ENCODE peak calls at places on chromosomes 5 and 9, in eight cellular contexts. One of them, this sample, is unnamed.

GRCh38 chr5:107930891-107931290 is 260.2 kb upstream of the EFNA5 start:
- DNase-seq in progenitor cell of endocrine pancreas: no peak
- DNase-seq in mammary epithelial cell: no peak
- DNase-seq in HFFc6: no peak
- DNase-seq in stomach: no peak
- DNase-seq in H9: no peak
- DNase-seq in fibroblast of lung: no peak
- DNase-seq in WTC11: no peak
- DNase-seq in this sample: no peak

GRCh38 chr5:62621280-62621679 is 42.7 kb downstream of the LRRC70 start:
- DNase-seq in progenitor cell of endocrine pancreas: no peak
- DNase-seq in mammary epithelial cell: no peak
- DNase-seq in HFFc6: no peak
- DNase-seq in stomach: no peak
- DNase-seq in H9: peak; percentile 92
- DNase-seq in fibroblast of lung: no peak
- DNase-seq in WTC11: peak; percentile 82
- DNase-seq in this sample: no peak

GRCh38 chr9:5364294-5364990 is 24.8 kb upstream of the RLN1 start:
- DNase-seq in progenitor cell of endocrine pancreas: no peak
- DNase-seq in mammary epithelial cell: peak; percentile 14
- DNase-seq in HFFc6: no peak
- DNase-seq in stomach: no peak
- DNase-seq in H9: no peak
- DNase-seq in fibroblast of lung: peak; percentile 21
- DNase-seq in WTC11: no peak
- DNase-seq in this sample: peak; percentile 35

GRCh38 chr9:133331641-133332380 is 4.2 kb downstream of the SURF6 start:
- DNase-seq in progenitor cell of endocrine pancreas: no peak
- DNase-seq in mammary epithelial cell: no peak
- DNase-seq in HFFc6: no peak
- DNase-seq in stomach: no peak
- DNase-seq in H9: peak; percentile 28
- DNase-seq in fibroblast of lung: no peak
- DNase-seq in WTC11: no peak
- DNase-seq in this sample: no peak

GRCh38 chr9:129383415-129384088 is 205.5 kb upstream of the IER5L start:
- DNase-seq in progenitor cell of endocrine pancreas: no peak
- DNase-seq in mammary epithelial cell: peak; percentile 73
- DNase-seq in HFFc6: peak; percentile 53
- DNase-seq in stomach: peak; percentile 84
- DNase-seq in H9: peak; percentile 50
- DNase-seq in fibroblast of lung: peak; percentile 69
- DNase-seq in WTC11: peak; percentile 51
- DNase-seq in this sample: peak; percentile 82

GRCh38 chr5:132474881-132475511 is 15.6 kb downstream of the IRF1 start:
- DNase-seq in progenitor cell of endocrine pancreas: no peak
- DNase-seq in mammary epithelial cell: no peak
- DNase-seq in HFFc6: no peak
- DNase-seq in stomach: peak; percentile 24
- DNase-seq in H9: peak; percentile 67
- DNase-seq in fibroblast of lung: no peak
- DNase-seq in WTC11: no peak
- DNase-seq in this sample: no peak

GRCh38 chr5:165495829-165496380 is 1990.5 kb downstream of the MAT2B start:
- DNase-seq in progenitor cell of endocrine pancreas: no peak
- DNase-seq in mammary epithelial cell: no peak
- DNase-seq in HFFc6: no peak
- DNase-seq in stomach: no peak
- DNase-seq in H9: no peak
- DNase-seq in fibroblast of lung: peak; percentile 43
- DNase-seq in WTC11: no peak
- DNase-seq in this sample: no peak

GRCh38 chr9:127707766-127708165 is 978 bp downstream of the CFAP157 start:
- DNase-seq in progenitor cell of endocrine pancreas: no peak
- DNase-seq in mammary epithelial cell: no peak
- DNase-seq in HFFc6: no peak
- DNase-seq in stomach: no peak
- DNase-seq in H9: no peak
- DNase-seq in fibroblast of lung: no peak
- DNase-seq in WTC11: no peak
- DNase-seq in this sample: no peak

GRCh38 chr9:128899566-128900322 is 17.8 kb downstream of the LRRC8A start:
- DNase-seq in progenitor cell of endocrine pancreas: no peak
- DNase-seq in mammary epithelial cell: peak; percentile 91
- DNase-seq in HFFc6: no peak
- DNase-seq in stomach: no peak
- DNase-seq in H9: no peak
- DNase-seq in fibroblast of lung: no peak
- DNase-seq in WTC11: no peak
- DNase-seq in this sample: no peak

GRCh38 chr5:136856648-136857047 is 491.3 kb upstream of the TRPC7 start:
- DNase-seq in progenitor cell of endocrine pancreas: no peak
- DNase-seq in mammary epithelial cell: no peak
- DNase-seq in HFFc6: no peak
- DNase-seq in stomach: no peak
- DNase-seq in H9: no peak
- DNase-seq in fibroblast of lung: no peak
- DNase-seq in WTC11: no peak
- DNase-seq in this sample: no peak

GRCh38 chr9:132224645-132225044 is 62.8 kb downstream of the NTNG2 start:
- DNase-seq in progenitor cell of endocrine pancreas: no peak
- DNase-seq in mammary epithelial cell: no peak
- DNase-seq in HFFc6: no peak
- DNase-seq in stomach: no peak
- DNase-seq in H9: no peak
- DNase-seq in fibroblast of lung: no peak
- DNase-seq in WTC11: no peak
- DNase-seq in this sample: no peak

GRCh38 chr5:41793156-41793770 is 77.0 kb downstream of the OXCT1 start:
- DNase-seq in progenitor cell of endocrine pancreas: no peak
- DNase-seq in mammary epithelial cell: peak; percentile 37
- DNase-seq in HFFc6: peak; percentile 55
- DNase-seq in stomach: no peak
- DNase-seq in H9: no peak
- DNase-seq in fibroblast of lung: peak; percentile 76
- DNase-seq in WTC11: no peak
- DNase-seq in this sample: peak; percentile 74

GRCh38 chr9:84230355-84231136 is 110.0 kb downstream of the SLC28A3 start:
- DNase-seq in progenitor cell of endocrine pancreas: no peak
- DNase-seq in mammary epithelial cell: no peak
- DNase-seq in HFFc6: peak; percentile 25
- DNase-seq in stomach: no peak
- DNase-seq in H9: no peak
- DNase-seq in fibroblast of lung: peak; percentile 35
- DNase-seq in WTC11: no peak
- DNase-seq in this sample: peak; percentile 81

GRCh38 chr9:116891438-116891837 is 204.3 kb downstream of the TRIM32 start:
- DNase-seq in progenitor cell of endocrine pancreas: no peak
- DNase-seq in mammary epithelial cell: no peak
- DNase-seq in HFFc6: no peak
- DNase-seq in stomach: no peak
- DNase-seq in H9: no peak
- DNase-seq in fibroblast of lung: no peak
- DNase-seq in WTC11: no peak
- DNase-seq in this sample: no peak

GRCh38 chr5:80034962-80035821 is at the start of gene THBS4:
- DNase-seq in progenitor cell of endocrine pancreas: no peak
- DNase-seq in mammary epithelial cell: no peak
- DNase-seq in HFFc6: no peak
- DNase-seq in stomach: no peak
- DNase-seq in H9: peak; percentile 52
- DNase-seq in fibroblast of lung: no peak
- DNase-seq in WTC11: peak; percentile 49
- DNase-seq in this sample: peak; percentile 40

GRCh38 chr5:10538789-10539684 is 24.8 kb upstream of the ANKRD33B start:
- DNase-seq in progenitor cell of endocrine pancreas: no peak
- DNase-seq in mammary epithelial cell: no peak
- DNase-seq in HFFc6: no peak
- DNase-seq in stomach: no peak
- DNase-seq in H9: no peak
- DNase-seq in fibroblast of lung: no peak
- DNase-seq in WTC11: no peak
- DNase-seq in this sample: no peak

GRCh38 chr9:130500340-130500771 is 55.6 kb downstream of the ASS1 start:
- DNase-seq in progenitor cell of endocrine pancreas: no peak
- DNase-seq in mammary epithelial cell: no peak
- DNase-seq in HFFc6: no peak
- DNase-seq in stomach: no peak
- DNase-seq in H9: no peak
- DNase-seq in fibroblast of lung: no peak
- DNase-seq in WTC11: no peak
- DNase-seq in this sample: no peak

GRCh38 chr5:134070979-134071849 is 43.3 kb upstream of the TCF7 start:
- DNase-seq in progenitor cell of endocrine pancreas: no peak
- DNase-seq in mammary epithelial cell: no peak
- DNase-seq in HFFc6: no peak
- DNase-seq in stomach: peak; percentile 55
- DNase-seq in H9: peak; percentile 82
- DNase-seq in fibroblast of lung: peak; percentile 28
- DNase-seq in WTC11: peak; percentile 69
- DNase-seq in this sample: peak; percentile 24

GRCh38 chr5:153678617-153679329 is 188.3 kb downstream of the GRIA1 start:
- DNase-seq in progenitor cell of endocrine pancreas: no peak
- DNase-seq in mammary epithelial cell: no peak
- DNase-seq in HFFc6: no peak
- DNase-seq in stomach: no peak
- DNase-seq in H9: no peak
- DNase-seq in fibroblast of lung: no peak
- DNase-seq in WTC11: no peak
- DNase-seq in this sample: peak; percentile 16

GRCh38 chr5:114360816-114361723 is 800 bp upstream of the KCNN2 start:
- DNase-seq in progenitor cell of endocrine pancreas: peak; percentile 74
- DNase-seq in mammary epithelial cell: no peak
- DNase-seq in HFFc6: peak; percentile 7
- DNase-seq in stomach: no peak
- DNase-seq in H9: peak; percentile 92
- DNase-seq in fibroblast of lung: no peak
- DNase-seq in WTC11: peak; percentile 89
- DNase-seq in this sample: no peak

GRCh38 chr5:84259221-84260045 is 125.2 kb downstream of the EDIL3 start:
- DNase-seq in progenitor cell of endocrine pancreas: no peak
- DNase-seq in mammary epithelial cell: no peak
- DNase-seq in HFFc6: no peak
- DNase-seq in stomach: no peak
- DNase-seq in H9: no peak
- DNase-seq in fibroblast of lung: peak; percentile 48
- DNase-seq in WTC11: no peak
- DNase-seq in this sample: no peak

GRCh38 chr9:106587021-106587420 is 275.9 kb upstream of the ZNF462 start:
- DNase-seq in progenitor cell of endocrine pancreas: no peak
- DNase-seq in mammary epithelial cell: peak; percentile 81
- DNase-seq in HFFc6: no peak
- DNase-seq in stomach: no peak
- DNase-seq in H9: no peak
- DNase-seq in fibroblast of lung: peak; percentile 27
- DNase-seq in WTC11: no peak
- DNase-seq in this sample: no peak

GRCh38 chr5:132190161-132190817 is 37.4 kb downstream of the P4HA2 start:
- DNase-seq in progenitor cell of endocrine pancreas: no peak
- DNase-seq in mammary epithelial cell: peak; percentile 55
- DNase-seq in HFFc6: peak; percentile 82
- DNase-seq in stomach: no peak
- DNase-seq in H9: peak; percentile 46
- DNase-seq in fibroblast of lung: peak; percentile 70
- DNase-seq in WTC11: no peak
- DNase-seq in this sample: peak; percentile 70

GRCh38 chr5:93582677-93583524 is at the start of gene NR2F1:
- DNase-seq in progenitor cell of endocrine pancreas: peak; percentile 62
- DNase-seq in mammary epithelial cell: peak; percentile 92
- DNase-seq in HFFc6: peak; percentile 94
- DNase-seq in stomach: peak; percentile 47
- DNase-seq in H9: peak; percentile 92
- DNase-seq in fibroblast of lung: peak; percentile 100
- DNase-seq in WTC11: peak; percentile 61
- DNase-seq in this sample: peak; percentile 100
- TF ChIP-seq CTCF in progenitor cell of endocrine pancreas: no peak
- TF ChIP-seq CTCF in mammary epithelial cell: no peak
- TF ChIP-seq CTCF in HFFc6: no peak
- TF ChIP-seq CTCF in stomach: no peak
- TF ChIP-seq CTCF in H9: no peak
- TF ChIP-seq CTCF in fibroblast of lung: peak; percentile 15
- TF ChIP-seq CTCF in WTC11: no peak
- TF ChIP-seq CTCF in this sample: no peak

DNA sequence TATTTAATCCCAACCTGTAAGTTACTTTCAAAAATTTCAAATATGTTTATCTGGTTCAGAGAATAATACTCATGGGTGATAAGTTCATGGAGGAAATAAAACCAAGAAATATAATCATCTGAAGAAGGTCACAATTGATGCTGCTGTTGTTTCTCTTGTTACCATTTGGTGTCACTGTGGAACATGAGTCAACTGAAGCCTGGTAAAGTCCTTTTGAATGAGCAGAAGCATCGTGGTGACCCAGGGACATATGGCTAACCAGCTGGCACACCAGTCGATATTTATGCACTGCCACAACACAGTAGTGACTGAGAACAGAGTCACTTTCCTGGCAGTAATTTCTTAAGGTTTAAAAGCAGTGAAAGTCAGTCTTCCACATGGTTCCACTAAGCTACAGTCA is 612.9 kb upstream of the TLE4 start:
- DNase-seq in progenitor cell of endocrine pancreas: no peak
- DNase-seq in mammary epithelial cell: peak; percentile 11
- DNase-seq in HFFc6: no peak
- DNase-seq in stomach: no peak
- DNase-seq in H9: no peak
- DNase-seq in fibroblast of lung: no peak
- DNase-seq in WTC11: no peak
- DNase-seq in this sample: no peak
- TF ChIP-seq CTCF in progenitor cell of endocrine pancreas: peak; percentile 11
- TF ChIP-seq CTCF in mammary epithelial cell: peak; percentile 35
- TF ChIP-seq CTCF in HFFc6: peak; percentile 27
- TF ChIP-seq CTCF in stomach: no peak
- TF ChIP-seq CTCF in H9: peak; percentile 63
- TF ChIP-seq CTCF in fibroblast of lung: no peak
- TF ChIP-seq CTCF in WTC11: no peak
- TF ChIP-seq CTCF in this sample: no peak

DNA sequence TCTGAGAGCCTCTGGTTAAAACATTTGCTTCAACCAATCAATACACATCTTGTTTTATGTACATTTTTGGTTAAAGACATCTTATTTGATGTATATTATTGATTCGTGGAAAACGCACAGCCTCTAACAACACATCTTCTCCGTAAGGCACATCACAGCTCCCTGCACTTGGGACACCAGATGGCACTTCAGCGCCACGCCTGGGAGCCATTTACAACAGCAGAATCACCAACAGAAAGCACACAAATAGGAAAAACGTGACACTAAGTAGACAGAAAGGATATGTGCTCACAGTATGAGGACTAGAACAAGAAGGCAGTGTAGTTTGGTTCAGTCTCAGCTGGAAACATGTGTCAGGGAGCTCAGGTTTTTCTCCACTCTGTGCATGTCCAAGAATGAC is 199.7 kb downstream of the ROR2 start:
- DNase-seq in progenitor cell of endocrine pancreas: no peak
- DNase-seq in mammary epithelial cell: no peak
- DNase-seq in HFFc6: peak; percentile 13
- DNase-seq in stomach: no peak
- DNase-seq in H9: no peak
- DNase-seq in fibroblast of lung: no peak
- DNase-seq in WTC11: no peak
- DNase-seq in this sample: no peak
- TF ChIP-seq CTCF in progenitor cell of endocrine pancreas: no peak
- TF ChIP-seq CTCF in mammary epithelial cell: no peak
- TF ChIP-seq CTCF in HFFc6: peak; percentile 25
- TF ChIP-seq CTCF in stomach: no peak
- TF ChIP-seq CTCF in H9: no peak
- TF ChIP-seq CTCF in fibroblast of lung: no peak
- TF ChIP-seq CTCF in WTC11: no peak
- TF ChIP-seq CTCF in this sample: no peak

GRCh38 chr5:58236498-58236897 is 223.4 kb downstream of the PLK2 start:
- DNase-seq in progenitor cell of endocrine pancreas: no peak
- DNase-seq in mammary epithelial cell: no peak
- DNase-seq in HFFc6: no peak
- DNase-seq in stomach: no peak
- DNase-seq in H9: no peak
- DNase-seq in fibroblast of lung: no peak
- DNase-seq in WTC11: no peak
- DNase-seq in this sample: no peak
- TF ChIP-seq CTCF in progenitor cell of endocrine pancreas: no peak
- TF ChIP-seq CTCF in mammary epithelial cell: no peak
- TF ChIP-seq CTCF in HFFc6: no peak
- TF ChIP-seq CTCF in stomach: no peak
- TF ChIP-seq CTCF in H9: no peak
- TF ChIP-seq CTCF in fibroblast of lung: no peak
- TF ChIP-seq CTCF in WTC11: no peak
- TF ChIP-seq CTCF in this sample: no peak

This sample was measured in cardiac muscle cell.